ENCODE peak calls at places on chromosomes 5 and 9, in four cellular contexts. K is A549, G is sigmoid colon, C is transverse colon. M is an unnamed sample.

GRCh38 chr5:110815916-110816605 is 77.3 kb downstream of the SLC25A46 start:
- DNase-seq in K (no peak), G (no peak), C (no peak), M (no peak)

GRCh38 chr9:81574399-81574798 is 114.9 kb downstream of the TLE1 start:
- DNase-seq in K (no peak), G (no peak), C (no peak), M (no peak)

GRCh38 chr5:113027431-113027830 is 50.8 kb downstream of the DCP2 start:
- DNase-seq in K (no peak), G (no peak), C (no peak), M (no peak)

GRCh38 chr9:129383415-129384088 is 205.5 kb upstream of the IER5L start:
- DNase-seq in K (no peak), G (peak), C (peak), M (peak)

GRCh38 chr5:119356384-119357188 is 767 bp downstream of the TNFAIP8 start:
- DNase-seq in K (no peak), G (no peak), C (no peak), M (no peak)

GRCh38 chr5:30627945-30628344 is 565.5 kb upstream of the CDH6 start:
- DNase-seq in K (no peak), G (no peak), C (no peak), M (no peak)

GRCh38 chr9:123361086-123361730 is 5.2 kb downstream of the CRB2 start:
- DNase-seq in K (no peak), G (no peak), C (peak), M (no peak)

GRCh38 chr5:10679336-10679988 is 81.6 kb downstream of the DAP start:
- DNase-seq in K (no peak), G (no peak), C (no peak), M (no peak)

GRCh38 chr5:14108170-14108996 is 34.8 kb upstream of the TRIO start:
- DNase-seq in K (peak), G (peak), C (peak), M (peak)

GRCh38 chr5:60710362-60710761 is 10.4 kb upstream of the DEPDC1B start:
- DNase-seq in K (no peak), G (no peak), C (no peak), M (no peak)

GRCh38 chr5:163730206-163730782 is 224.9 kb downstream of the MAT2B start:
- DNase-seq in K (no peak), G (no peak), C (peak), M (no peak)

GRCh38 chr9:82543726-82544125 is 519.2 kb downstream of the RASEF start:
- DNase-seq in K (no peak), G (no peak), C (no peak), M (no peak)

GRCh38 chr5:123610665-123611406 is 98.9 kb downstream of the CSNK1G3 start:
- DNase-seq in K (peak), G (no peak), C (no peak), M (peak)

GRCh38 chr5:91297994-91298393 is 85.1 kb downstream of the ARRDC3 start:
- DNase-seq in K (no peak), G (no peak), C (no peak), M (no peak)

GRCh38 chr5:91302335-91302734 is 80.8 kb downstream of the ARRDC3 start:
- DNase-seq in K (no peak), G (no peak), C (no peak), M (no peak)

GRCh38 chr5:91302958-91303357 is 80.2 kb downstream of the ARRDC3 start:
- DNase-seq in K (no peak), G (no peak), C (no peak), M (no peak)

GRCh38 chr5:91305640-91306039 is 77.5 kb downstream of the ARRDC3 start:
- DNase-seq in K (no peak), G (no peak), C (no peak), M (no peak)

GRCh38 chr5:91301459-91301858 is 81.7 kb downstream of the ARRDC3 start:
- DNase-seq in K (no peak), G (no peak), C (no peak), M (no peak)
- TF ChIP-seq EP300 in K (no peak), G (no peak), C (no peak), M (peak)

DNA sequence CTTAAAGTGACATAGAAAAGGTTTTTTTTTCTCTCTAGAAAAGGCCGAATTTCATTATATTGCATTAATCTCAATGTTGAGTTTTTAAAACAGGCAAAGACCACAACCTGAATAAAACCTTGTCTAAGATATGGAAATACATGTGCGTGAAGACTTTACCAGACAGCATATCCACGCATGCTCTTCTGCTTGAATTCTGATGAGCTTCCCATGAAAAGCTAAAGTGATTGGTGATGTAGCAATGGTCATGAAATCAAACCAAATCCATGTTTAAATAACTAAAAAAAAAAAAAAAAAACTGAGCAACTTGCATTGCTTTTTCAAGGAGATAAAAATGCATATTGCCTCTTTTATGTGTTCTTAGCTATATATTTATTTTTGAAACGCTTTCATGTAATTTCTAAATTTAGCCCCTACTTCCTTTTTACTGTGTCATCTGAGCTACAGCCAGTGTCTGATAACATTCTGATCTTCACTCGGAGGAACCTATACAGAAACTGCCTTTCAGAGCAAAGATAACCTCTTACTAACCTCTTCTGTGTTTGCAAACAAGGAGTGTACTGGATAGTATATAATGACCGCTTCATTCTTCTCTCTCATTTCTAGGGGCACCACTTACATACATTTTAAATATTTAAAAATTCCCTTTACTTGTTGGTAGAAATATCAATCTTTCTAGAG is 179.1 kb upstream of the GNA14 start:
- DNase-seq in K (no peak), G (no peak), C (no peak), M (no peak)
- TF ChIP-seq EP300 in K (no peak), G (no peak), C (no peak), M (no peak)

DNA sequence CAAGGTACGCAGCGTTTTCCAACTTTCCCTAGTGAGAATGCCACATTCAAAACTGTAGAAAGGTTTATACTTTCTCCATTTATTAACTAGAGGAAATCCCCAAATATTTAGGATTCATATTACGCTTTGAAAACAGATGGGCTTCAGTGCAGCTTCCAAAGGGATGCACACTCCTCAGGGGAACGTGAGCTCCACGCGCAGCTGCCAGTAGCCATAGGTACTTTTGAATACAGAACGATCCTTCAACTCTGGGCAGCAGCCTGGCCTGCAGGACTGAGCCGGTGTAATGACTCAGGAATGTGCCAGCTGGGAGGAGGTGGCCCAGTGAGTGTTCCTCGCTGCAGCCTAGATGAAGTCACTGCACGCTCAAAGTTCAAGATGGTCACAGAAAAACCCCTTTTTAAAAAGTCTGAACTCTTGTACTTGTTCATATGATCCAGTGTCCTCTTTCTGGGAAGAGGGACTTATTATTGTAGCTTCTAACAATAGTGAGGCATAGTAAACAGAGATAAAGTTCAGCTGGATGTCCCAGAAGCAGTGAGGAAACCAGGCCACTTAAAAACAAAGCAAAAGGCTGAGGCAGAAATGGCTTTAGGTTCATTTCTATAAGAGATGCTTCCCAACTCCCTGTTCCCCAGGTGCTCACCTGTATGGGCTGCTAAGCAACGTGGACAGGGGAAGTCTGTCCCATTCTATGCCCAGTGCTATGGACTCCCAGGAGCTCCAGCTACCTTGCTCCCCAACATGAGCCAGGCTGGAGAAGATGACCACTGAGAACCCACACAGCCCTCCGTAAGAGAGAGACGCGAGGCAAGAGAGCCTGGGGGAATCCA is 130.0 kb downstream of the LHFPL2 start:
- DNase-seq in K (peak), G (peak), C (peak), M (no peak)
- TF ChIP-seq EP300 in K (no peak), G (no peak), C (no peak), M (peak)

GRCh38 chr5:157556615-157557418 is 18.8 kb downstream of the ADAM19 start:
- DNase-seq in K (no peak), G (no peak), C (no peak), M (no peak)

GRCh38 chr5:157558681-157559080 is 16.9 kb downstream of the ADAM19 start:
- DNase-seq in K (no peak), G (no peak), C (no peak), M (no peak)

GRCh38 chr5:157560560-157560959 is 15.0 kb downstream of the ADAM19 start:
- DNase-seq in K (no peak), G (no peak), C (no peak), M (no peak)

GRCh38 chr5:157559301-157559700 is 16.3 kb downstream of the ADAM19 start:
- DNase-seq in K (no peak), G (no peak), C (no peak), M (no peak)

DNA sequence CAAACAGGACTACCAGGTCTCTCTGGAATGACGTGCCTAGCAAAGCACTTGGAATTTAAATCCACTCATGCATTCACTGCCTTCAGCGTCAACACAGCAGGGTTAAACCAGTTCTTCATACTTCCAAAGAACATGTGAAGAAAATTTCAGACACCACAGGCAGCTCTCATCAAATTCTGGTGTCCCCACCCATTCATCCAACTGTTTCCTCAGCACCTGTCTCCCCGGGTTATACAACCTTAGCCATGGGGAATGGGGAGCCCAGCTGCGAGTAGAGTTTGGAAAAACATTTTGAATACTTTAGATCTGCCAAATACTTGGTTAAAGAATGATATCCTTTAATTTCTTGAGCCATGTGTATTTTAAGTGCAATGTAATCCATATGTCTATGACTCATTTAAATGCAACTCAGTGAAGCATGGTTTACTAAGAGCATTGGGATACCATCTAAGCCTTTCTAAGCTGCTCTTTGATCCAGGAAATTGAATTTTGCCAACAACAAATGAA is 17.4 kb downstream of the ADAM19 start:
- DNase-seq in K (no peak), G (no peak), C (no peak), M (no peak)
- TF ChIP-seq EP300 in K (no peak), G (no peak), C (no peak), M (no peak)

DNA sequence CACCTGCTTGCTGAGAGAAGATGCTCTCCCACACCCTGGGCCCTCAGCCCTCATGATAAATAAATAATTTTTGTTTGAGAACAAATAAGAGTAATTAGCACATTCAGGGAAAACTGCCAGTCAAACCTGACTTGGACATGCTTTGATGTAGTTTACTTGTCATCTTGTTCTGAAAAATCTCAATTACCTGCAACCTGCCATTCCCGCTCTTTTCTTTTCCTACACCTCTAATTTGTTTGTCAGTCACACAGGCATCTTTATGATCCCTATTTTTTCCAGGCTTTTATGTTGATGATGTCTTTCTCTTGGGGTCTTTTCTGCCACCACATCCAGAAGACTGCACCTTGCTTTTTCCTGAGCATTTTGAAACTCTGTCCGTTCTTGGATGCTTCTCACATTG is 28.6 kb upstream of the TGFBI start:
- DNase-seq in K (no peak), G (no peak), C (no peak), M (no peak)
- TF ChIP-seq EP300 in K (no peak), G (no peak), C (no peak), M (no peak)